ENCODE peak calls at places on chromosomes 4 and X, in ten cellular contexts. One of them, this sample, is unnamed.

GRCh38 chr4:110163327-110164070 is 34.9 kb downstream of the ELOVL6 start:
- DNase-seq in HL-60: no peak
- DNase-seq in spleen: no peak
- DNase-seq in brain microvascular endothelial cell: peak
- DNase-seq in caudate nucleus: no peak
- DNase-seq in IMR-90: peak
- DNase-seq in dorsolateral prefrontal cortex: no peak
- DNase-seq in Peyer's patch: no peak
- DNase-seq in Panc1: no peak
- DNase-seq in endodermal cell: no peak
- DNase-seq in this sample: no peak

GRCh38 chr4:145083891-145084640 is 13.9 kb downstream of the ANAPC10 start:
- DNase-seq in spleen: no peak
- DNase-seq in HL-60: no peak
- DNase-seq in caudate nucleus: no peak
- DNase-seq in endodermal cell: no peak
- DNase-seq in Peyer's patch: no peak
- DNase-seq in dorsolateral prefrontal cortex: no peak
- DNase-seq in brain microvascular endothelial cell: peak
- DNase-seq in Panc1: no peak
- DNase-seq in IMR-90: peak
- DNase-seq in this sample: no peak

GRCh38 chr4:126701756-126702155 is 931.0 kb upstream of the INTU start:
- DNase-seq in IMR-90: peak
- DNase-seq in caudate nucleus: no peak
- DNase-seq in endodermal cell: no peak
- DNase-seq in spleen: no peak
- DNase-seq in brain microvascular endothelial cell: peak
- DNase-seq in dorsolateral prefrontal cortex: no peak
- DNase-seq in Panc1: no peak
- DNase-seq in HL-60: no peak
- DNase-seq in Peyer's patch: no peak
- DNase-seq in this sample: no peak

GRCh38 chr4:762211-763190 is 56.9 kb downstream of the PCGF3 start:
- DNase-seq in IMR-90: no peak
- DNase-seq in Peyer's patch: no peak
- DNase-seq in endodermal cell: no peak
- DNase-seq in dorsolateral prefrontal cortex: peak
- DNase-seq in HL-60: no peak
- DNase-seq in brain microvascular endothelial cell: peak
- DNase-seq in caudate nucleus: no peak
- DNase-seq in Panc1: no peak
- DNase-seq in spleen: no peak
- DNase-seq in this sample: peak

GRCh38 chr4:109723110-109723509 is 6.8 kb downstream of the PLA2G12A start:
- DNase-seq in HL-60: no peak
- DNase-seq in Peyer's patch: no peak
- DNase-seq in Panc1: no peak
- DNase-seq in IMR-90: no peak
- DNase-seq in spleen: no peak
- DNase-seq in caudate nucleus: no peak
- DNase-seq in endodermal cell: no peak
- DNase-seq in dorsolateral prefrontal cortex: no peak
- DNase-seq in brain microvascular endothelial cell: no peak
- DNase-seq in this sample: no peak

GRCh38 chrX:115940888-115941332 is 229.6 kb upstream of the AGTR2 start:
- DNase-seq in HL-60: no peak
- DNase-seq in caudate nucleus: peak
- DNase-seq in spleen: no peak
- DNase-seq in brain microvascular endothelial cell: peak
- DNase-seq in dorsolateral prefrontal cortex: peak
- DNase-seq in Panc1: no peak
- DNase-seq in endodermal cell: peak
- DNase-seq in IMR-90: peak
- DNase-seq in Peyer's patch: no peak
- DNase-seq in this sample: no peak

GRCh38 chrX:149829751-149830191 is 48.0 kb downstream of the MAGEA9 start:
- DNase-seq in IMR-90: peak
- DNase-seq in caudate nucleus: no peak
- DNase-seq in dorsolateral prefrontal cortex: no peak
- DNase-seq in Peyer's patch: no peak
- DNase-seq in endodermal cell: peak
- DNase-seq in HL-60: no peak
- DNase-seq in brain microvascular endothelial cell: peak
- DNase-seq in Panc1: no peak
- DNase-seq in spleen: no peak
- DNase-seq in this sample: no peak

GRCh38 chrX:139113682-139114081 is 402.2 kb upstream of the FGF13 start:
- DNase-seq in brain microvascular endothelial cell: no peak
- DNase-seq in dorsolateral prefrontal cortex: no peak
- DNase-seq in caudate nucleus: no peak
- DNase-seq in Panc1: no peak
- DNase-seq in HL-60: peak
- DNase-seq in Peyer's patch: no peak
- DNase-seq in spleen: no peak
- DNase-seq in endodermal cell: no peak
- DNase-seq in IMR-90: no peak
- DNase-seq in this sample: no peak

GRCh38 chr4:88091378-88091777 is 67.1 kb downstream of the ABCG2 start:
- DNase-seq in HL-60: no peak
- DNase-seq in caudate nucleus: no peak
- DNase-seq in IMR-90: no peak
- DNase-seq in Panc1: no peak
- DNase-seq in brain microvascular endothelial cell: no peak
- DNase-seq in spleen: no peak
- DNase-seq in endodermal cell: no peak
- DNase-seq in dorsolateral prefrontal cortex: no peak
- DNase-seq in Peyer's patch: no peak
- DNase-seq in this sample: no peak

GRCh38 chr4:87377816-87378215 is 13.2 kb downstream of the HSD17B11 start:
- DNase-seq in IMR-90: no peak
- DNase-seq in endodermal cell: no peak
- DNase-seq in Panc1: no peak
- DNase-seq in HL-60: no peak
- DNase-seq in dorsolateral prefrontal cortex: no peak
- DNase-seq in Peyer's patch: no peak
- DNase-seq in spleen: no peak
- DNase-seq in brain microvascular endothelial cell: no peak
- DNase-seq in caudate nucleus: no peak
- DNase-seq in this sample: no peak

GRCh38 chr4:184396001-184396400 is 78.3 kb downstream of the IRF2 start:
- DNase-seq in Panc1: no peak
- DNase-seq in HL-60: no peak
- DNase-seq in dorsolateral prefrontal cortex: no peak
- DNase-seq in brain microvascular endothelial cell: no peak
- DNase-seq in Peyer's patch: no peak
- DNase-seq in caudate nucleus: no peak
- DNase-seq in endodermal cell: no peak
- DNase-seq in IMR-90: no peak
- DNase-seq in spleen: no peak
- DNase-seq in this sample: no peak

GRCh38 chrX:8738588-8739189 is 6.8 kb upstream of the ANOS1 start:
- DNase-seq in spleen: no peak
- DNase-seq in IMR-90: peak
- DNase-seq in dorsolateral prefrontal cortex: no peak
- DNase-seq in Panc1: no peak
- DNase-seq in Peyer's patch: no peak
- DNase-seq in caudate nucleus: peak
- DNase-seq in HL-60: no peak
- DNase-seq in brain microvascular endothelial cell: no peak
- DNase-seq in endodermal cell: peak
- DNase-seq in this sample: no peak

GRCh38 chr4:125140966-125141495 is 173.7 kb upstream of the FAT4 start:
- DNase-seq in caudate nucleus: no peak
- DNase-seq in IMR-90: peak
- DNase-seq in spleen: no peak
- DNase-seq in HL-60: no peak
- DNase-seq in brain microvascular endothelial cell: peak
- DNase-seq in dorsolateral prefrontal cortex: no peak
- DNase-seq in Panc1: no peak
- DNase-seq in endodermal cell: no peak
- DNase-seq in Peyer's patch: no peak
- DNase-seq in this sample: no peak

GRCh38 chrX:5681159-5681558 is 547.5 kb downstream of the NLGN4X start:
- DNase-seq in HL-60: no peak
- DNase-seq in dorsolateral prefrontal cortex: no peak
- DNase-seq in brain microvascular endothelial cell: no peak
- DNase-seq in spleen: no peak
- DNase-seq in IMR-90: no peak
- DNase-seq in endodermal cell: no peak
- DNase-seq in Peyer's patch: no peak
- DNase-seq in Panc1: no peak
- DNase-seq in caudate nucleus: no peak
- DNase-seq in this sample: no peak

GRCh38 chr4:118734491-118735205 is 49.5 kb downstream of the METTL14 start:
- DNase-seq in brain microvascular endothelial cell: no peak
- DNase-seq in spleen: no peak
- DNase-seq in caudate nucleus: no peak
- DNase-seq in dorsolateral prefrontal cortex: no peak
- DNase-seq in Panc1: no peak
- DNase-seq in endodermal cell: no peak
- DNase-seq in HL-60: no peak
- DNase-seq in Peyer's patch: no peak
- DNase-seq in IMR-90: no peak
- DNase-seq in this sample: no peak

GRCh38 chr4:118727360-118727759 is 42.2 kb downstream of the METTL14 start:
- DNase-seq in HL-60: no peak
- DNase-seq in Panc1: no peak
- DNase-seq in endodermal cell: no peak
- DNase-seq in dorsolateral prefrontal cortex: no peak
- DNase-seq in IMR-90: peak
- DNase-seq in spleen: no peak
- DNase-seq in brain microvascular endothelial cell: no peak
- DNase-seq in caudate nucleus: no peak
- DNase-seq in Peyer's patch: no peak
- DNase-seq in this sample: no peak

GRCh38 chr4:118729287-118730286 is 44.4 kb downstream of the METTL14 start:
- DNase-seq in dorsolateral prefrontal cortex: no peak
- DNase-seq in IMR-90: peak
- DNase-seq in brain microvascular endothelial cell: peak
- DNase-seq in spleen: no peak
- DNase-seq in endodermal cell: no peak
- DNase-seq in Panc1: no peak
- DNase-seq in caudate nucleus: no peak
- DNase-seq in HL-60: no peak
- DNase-seq in Peyer's patch: no peak
- DNase-seq in this sample: no peak

GRCh38 chr4:118732591-118733330 is 47.6 kb downstream of the METTL14 start:
- DNase-seq in HL-60: no peak
- DNase-seq in brain microvascular endothelial cell: peak
- DNase-seq in IMR-90: peak
- DNase-seq in caudate nucleus: no peak
- DNase-seq in dorsolateral prefrontal cortex: no peak
- DNase-seq in Panc1: no peak
- DNase-seq in spleen: no peak
- DNase-seq in Peyer's patch: no peak
- DNase-seq in endodermal cell: no peak
- DNase-seq in this sample: no peak

GRCh38 chr4:118730683-118731082 is 45.5 kb downstream of the METTL14 start:
- DNase-seq in IMR-90: peak
- DNase-seq in Panc1: no peak
- DNase-seq in caudate nucleus: no peak
- DNase-seq in spleen: no peak
- DNase-seq in dorsolateral prefrontal cortex: no peak
- DNase-seq in brain microvascular endothelial cell: no peak
- DNase-seq in endodermal cell: no peak
- DNase-seq in Peyer's patch: no peak
- DNase-seq in HL-60: no peak
- DNase-seq in this sample: no peak
- H3K27ac ChIP-seq in IMR-90: no peak
- H3K27ac ChIP-seq in Panc1: no peak
- H3K27ac ChIP-seq in caudate nucleus: no peak
- H3K27ac ChIP-seq in spleen: peak
- H3K27ac ChIP-seq in dorsolateral prefrontal cortex: no peak
- H3K27ac ChIP-seq in brain microvascular endothelial cell: no peak
- H3K27ac ChIP-seq in endodermal cell: no peak
- H3K27ac ChIP-seq in Peyer's patch: no peak
- H3K27ac ChIP-seq in HL-60: no peak
- H3K27ac ChIP-seq in this sample: no peak

GRCh38 chr4:5365071-5366008 is 314.1 kb downstream of the STK32B start:
- DNase-seq in endodermal cell: peak
- DNase-seq in dorsolateral prefrontal cortex: no peak
- DNase-seq in spleen: no peak
- DNase-seq in brain microvascular endothelial cell: peak
- DNase-seq in Panc1: peak
- DNase-seq in Peyer's patch: no peak
- DNase-seq in caudate nucleus: no peak
- DNase-seq in IMR-90: peak
- DNase-seq in HL-60: no peak
- DNase-seq in this sample: no peak
- H3K27ac ChIP-seq in endodermal cell: no peak
- H3K27ac ChIP-seq in dorsolateral prefrontal cortex: no peak
- H3K27ac ChIP-seq in spleen: no peak
- H3K27ac ChIP-seq in brain microvascular endothelial cell: peak
- H3K27ac ChIP-seq in Panc1: peak
- H3K27ac ChIP-seq in Peyer's patch: no peak
- H3K27ac ChIP-seq in caudate nucleus: peak
- H3K27ac ChIP-seq in IMR-90: no peak
- H3K27ac ChIP-seq in HL-60: no peak
- H3K27ac ChIP-seq in this sample: no peak

DNA sequence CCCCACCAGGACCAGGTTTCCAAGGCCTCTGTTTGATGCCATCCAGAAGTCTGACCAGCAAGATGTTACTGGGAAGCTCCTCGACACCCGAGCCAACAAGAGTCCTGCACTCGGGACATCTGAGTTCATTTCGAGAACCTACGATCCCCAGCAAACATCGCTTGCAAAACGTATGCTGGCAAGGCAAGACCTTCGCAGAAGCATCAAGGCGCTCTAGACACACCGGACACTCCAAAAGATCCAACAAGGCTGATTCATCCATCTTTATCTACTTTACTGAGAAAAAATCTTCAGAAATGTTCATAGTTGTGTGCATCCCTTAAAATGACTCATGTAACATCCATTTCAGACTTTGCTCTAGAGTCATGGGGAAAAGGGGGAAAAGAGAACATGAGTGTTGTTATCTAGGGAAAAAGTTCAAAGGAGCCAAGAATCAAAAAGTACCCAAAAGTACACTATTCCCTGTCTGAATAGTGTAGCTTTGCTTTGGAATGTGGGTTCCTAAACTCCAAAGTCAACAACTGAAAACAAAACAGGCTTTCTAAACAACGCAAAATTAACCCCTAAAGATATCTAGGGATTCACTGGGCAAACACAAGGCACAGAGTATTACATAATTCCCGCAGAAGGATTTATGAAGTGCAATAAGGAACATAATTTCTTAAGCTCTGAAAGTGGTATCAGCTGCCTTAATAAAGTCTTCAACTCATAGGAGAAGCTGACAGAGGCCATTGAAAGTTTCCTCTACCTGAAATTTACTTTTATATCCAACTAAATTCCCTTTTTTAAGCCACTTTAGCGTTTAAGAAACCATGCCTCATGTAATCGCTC is 1.6 kb downstream of the SH3RF1 start:
- DNase-seq in brain microvascular endothelial cell: peak
- DNase-seq in dorsolateral prefrontal cortex: no peak
- DNase-seq in Peyer's patch: peak
- DNase-seq in endodermal cell: peak
- DNase-seq in Panc1: no peak
- DNase-seq in IMR-90: peak
- DNase-seq in spleen: no peak
- DNase-seq in HL-60: peak
- DNase-seq in caudate nucleus: no peak
- DNase-seq in this sample: no peak
- H3K27ac ChIP-seq in brain microvascular endothelial cell: peak
- H3K27ac ChIP-seq in dorsolateral prefrontal cortex: peak
- H3K27ac ChIP-seq in Peyer's patch: peak
- H3K27ac ChIP-seq in endodermal cell: no peak
- H3K27ac ChIP-seq in Panc1: peak
- H3K27ac ChIP-seq in IMR-90: peak
- H3K27ac ChIP-seq in spleen: peak
- H3K27ac ChIP-seq in HL-60: no peak
- H3K27ac ChIP-seq in caudate nucleus: no peak
- H3K27ac ChIP-seq in this sample: peak

GRCh38 chrX:123764967-123765871 is 32.4 kb upstream of the THOC2 start:
- DNase-seq in HL-60: peak
- DNase-seq in caudate nucleus: peak
- DNase-seq in IMR-90: peak
- DNase-seq in spleen: peak
- DNase-seq in dorsolateral prefrontal cortex: peak
- DNase-seq in Panc1: no peak
- DNase-seq in Peyer's patch: peak
- DNase-seq in endodermal cell: peak
- DNase-seq in brain microvascular endothelial cell: peak
- DNase-seq in this sample: peak
- H3K27ac ChIP-seq in HL-60: peak
- H3K27ac ChIP-seq in caudate nucleus: peak
- H3K27ac ChIP-seq in IMR-90: peak
- H3K27ac ChIP-seq in spleen: peak
- H3K27ac ChIP-seq in dorsolateral prefrontal cortex: peak
- H3K27ac ChIP-seq in Panc1: peak
- H3K27ac ChIP-seq in Peyer's patch: peak
- H3K27ac ChIP-seq in endodermal cell: peak
- H3K27ac ChIP-seq in brain microvascular endothelial cell: peak
- H3K27ac ChIP-seq in this sample: peak

This sample was measured in lower lobe of right lung.